ENCODE peak calls at places on chromosomes 4 and X, in five cellular contexts. Q is upper lobe of left lung, X is lower leg skin, M is esophagus muscularis mucosa, U is heart left ventricle. B is an unnamed sample.

GRCh38 chr4:2250003-2250763 is 8.3 kb upstream of the HAUS3 start:
- DNase-seq in Q (no peak), X (peak), M (peak), U (no peak), B (no peak)

GRCh38 chr4:75107703-75108612 is 175.0 kb downstream of the PARM1 start:
- DNase-seq in Q (no peak), X (no peak), M (no peak), U (no peak), B (no peak)

GRCh38 chrX:49977319-49978090 is 55.1 kb downstream of the CLCN5 start:
- DNase-seq in Q (no peak), X (no peak), M (no peak), U (no peak), B (no peak)

GRCh38 chr4:3475713-3476260 is 12.7 kb downstream of the DOK7 start:
- DNase-seq in Q (no peak), X (no peak), M (no peak), U (no peak), B (no peak)

GRCh38 chr4:3722446-3723231 is 43.5 kb upstream of the ADRA2C start:
- DNase-seq in Q (no peak), X (no peak), M (no peak), U (no peak), B (no peak)

GRCh38 chrX:124212622-124213021 is 119.8 kb upstream of the TEX13D start:
- DNase-seq in Q (no peak), X (no peak), M (no peak), U (no peak), B (no peak)

GRCh38 chrX:9676311-9676710 is 89.3 kb downstream of the GPR143 start:
- DNase-seq in Q (no peak), X (no peak), M (no peak), U (no peak), B (no peak)

GRCh38 chr4:183469936-183470335 is 25.5 kb downstream of the CDKN2AIP start:
- DNase-seq in Q (no peak), X (no peak), M (no peak), U (no peak), B (peak)

GRCh38 chr4:4625488-4625887 is 83.6 kb upstream of the STX18 start:
- DNase-seq in Q (no peak), X (peak), M (no peak), U (no peak), B (no peak)

GRCh38 chr4:123807866-123808265 is 411.3 kb downstream of the SPRY1 start:
- DNase-seq in Q (no peak), X (no peak), M (no peak), U (no peak), B (no peak)

GRCh38 chr4:121126449-121127006 is 37.6 kb downstream of the TNIP3 start:
- DNase-seq in Q (no peak), X (no peak), M (no peak), U (no peak), B (no peak)

GRCh38 chr4:15410750-15411149 is 17.1 kb upstream of the C1QTNF7 start:
- DNase-seq in Q (no peak), X (no peak), M (no peak), U (no peak), B (no peak)

GRCh38 chr4:165783626-165784025 is 89.4 kb upstream of the TLL1 start:
- DNase-seq in Q (no peak), X (no peak), M (no peak), U (no peak), B (no peak)

GRCh38 chr4:36349904-36350554 is 68.6 kb downstream of the DTHD1 start:
- DNase-seq in Q (peak), X (no peak), M (no peak), U (no peak), B (no peak)

GRCh38 chr4:110106946-110107325 is 91.5 kb downstream of the ELOVL6 start:
- DNase-seq in Q (no peak), X (no peak), M (no peak), U (no peak), B (no peak)

GRCh38 chrX:115233497-115234219 is at the start of gene LRCH2:
- DNase-seq in Q (peak), X (no peak), M (no peak), U (peak), B (no peak)

GRCh38 chr4:13988347-13989265 is 361.1 kb upstream of the BOD1L1 start:
- DNase-seq in Q (no peak), X (no peak), M (peak), U (no peak), B (no peak)

GRCh38 chrX:109399831-109400230 is 82.1 kb downstream of the GUCY2F start:
- DNase-seq in Q (no peak), X (no peak), M (no peak), U (no peak), B (no peak)
- TF ChIP-seq POLR2A in Q (no peak), X (no peak), M (no peak), U (no peak), B (no peak)

DNA sequence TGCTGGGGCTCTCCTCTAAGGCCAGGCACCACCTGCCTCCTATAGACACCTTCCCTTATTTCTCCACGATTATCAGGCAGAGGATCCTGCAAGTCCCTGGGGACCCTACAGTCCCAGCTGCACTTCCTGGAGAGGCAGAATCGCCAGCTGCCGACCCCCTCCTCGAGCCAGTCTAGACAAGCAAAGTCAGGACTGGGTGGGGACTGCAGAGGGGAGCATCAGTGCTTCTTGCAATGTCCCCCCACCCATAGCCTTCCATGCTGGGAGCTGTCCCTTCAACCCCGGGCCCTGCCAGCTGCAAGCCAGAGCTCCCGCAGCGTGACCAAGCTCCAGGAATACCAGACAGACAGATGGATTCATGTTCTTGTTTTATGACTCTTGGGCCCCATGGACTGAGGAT is 1.4 kb upstream of the CRMP1 start:
- DNase-seq in Q (no peak), X (no peak), M (no peak), U (no peak), B (no peak)
- TF ChIP-seq POLR2A in Q (no peak), X (no peak), M (no peak), U (no peak), B (no peak)

GRCh38 chrX:48785525-48786214 is 720 bp upstream of the GATA1 start:
- DNase-seq in Q (no peak), X (no peak), M (no peak), U (no peak), B (no peak)
- TF ChIP-seq POLR2A in Q (no peak), X (no peak), M (no peak), U (no peak), B (no peak)

GRCh38 chr4:49217492-49217891 is 231.4 kb downstream of the CWH43 start:
- DNase-seq in Q (no peak), X (no peak), M (peak), U (no peak), B (no peak)

DNA sequence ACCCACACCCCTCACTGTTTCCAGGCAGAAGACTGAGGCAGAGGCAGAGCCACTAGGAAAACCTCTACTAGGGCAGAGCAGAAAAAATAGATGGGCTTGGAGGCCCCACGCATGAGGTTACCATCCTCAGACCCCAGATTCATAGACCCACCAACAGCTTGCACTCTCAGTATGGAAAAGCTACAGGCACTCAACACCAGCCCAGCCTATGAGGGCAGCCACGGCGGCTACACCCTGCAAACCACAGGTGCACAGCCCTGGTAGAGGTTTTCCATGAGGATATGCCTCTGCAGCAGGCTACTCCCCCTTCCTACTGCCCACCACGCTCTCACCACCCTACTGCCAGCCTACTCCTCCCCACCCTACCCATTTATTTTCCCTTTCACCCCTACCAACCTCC is 235.1 kb downstream of the CWH43 start:
- DNase-seq in Q (no peak), X (no peak), M (peak), U (no peak), B (no peak)
- TF ChIP-seq POLR2A in Q (no peak), X (no peak), M (no peak), U (no peak), B (no peak)

B was measured in H54.